ENCODE peak calls at places on chromosomes 11 and 22, in seven cellular contexts. S is HCT116, C is K562, R is H1, H is GM12878, Z is HepG2, P is SK-N-SH. X is an unnamed sample.

GRCh38 chr11:125315088-125315740 is 150.7 kb downstream of the PKNOX2 start:
- DNase-seq in Z (no peak), S (no peak), H (no peak), P (peak; percentile 60), R (no peak), C (no peak), X (no peak)

GRCh38 chr11:6610591-6610990 is 1.4 kb downstream of the TAF10 start:
- DNase-seq in Z (no peak), S (no peak), R (no peak), C (peak; percentile 46), H (no peak), P (no peak), X (no peak)

GRCh38 chr11:75428301-75428724 is 4.7 kb downstream of the KLHL35 start:
- DNase-seq in C (peak; percentile 75), H (no peak), S (no peak), Z (peak; percentile 85), R (no peak), P (peak; percentile 99), X (no peak)

GRCh38 chr11:69359735-69360470 is 65.9 kb downstream of the MYEOV start:
- DNase-seq in C (no peak), H (no peak), R (peak; percentile 16), Z (no peak), P (no peak), S (no peak), X (no peak)

GRCh38 chr11:44470849-44471248 is 94.6 kb upstream of the CD82 start:
- DNase-seq in H (no peak), Z (no peak), S (no peak), C (no peak), R (no peak), P (no peak), X (no peak)

GRCh38 chr11:124823512-124824376 is 23.5 kb upstream of the MSANTD2 start:
- DNase-seq in P (no peak), R (no peak), C (no peak), Z (no peak), S (no peak), H (no peak), X (no peak)

GRCh38 chr11:47161134-47161854 is 15.4 kb downstream of the ARFGAP2 start:
- DNase-seq in Z (peak; percentile 63), R (peak; percentile 90), P (peak; percentile 91), S (no peak), H (no peak), C (peak; percentile 82), X (peak; percentile 79)

GRCh38 chr11:121570453-121570852 is 117.7 kb upstream of the SORL1-AS1 start:
- DNase-seq in Z (no peak), C (no peak), S (no peak), P (no peak), H (no peak), R (no peak), X (no peak)

GRCh38 chr11:28566643-28567042 is 458.5 kb downstream of the METTL15 start:
- DNase-seq in C (peak; percentile 7), R (peak; percentile 50), H (no peak), S (peak; percentile 52), P (peak; percentile 1), Z (no peak), X (peak; percentile 11)

GRCh38 chr11:126637800-126638175 is 282.3 kb downstream of the ST3GAL4 start:
- DNase-seq in C (no peak), S (no peak), Z (no peak), H (no peak), P (no peak), R (no peak), X (no peak)

GRCh38 chr22:17120281-17120680 is 879 bp downstream of the TMEM121B start:
- DNase-seq in Z (no peak), C (peak; percentile 85), P (peak; percentile 71), R (peak; percentile 93), H (no peak), S (no peak), X (peak; percentile 63)

GRCh38 chr11:88701816-88702215 is 364.0 kb downstream of the GRM5 start:
- DNase-seq in C (no peak), Z (no peak), P (no peak), S (no peak), H (no peak), R (no peak), X (no peak)

GRCh38 chr11:68413591-68413999 is 47.0 kb upstream of the PPP6R3 start:
- DNase-seq in R (no peak), C (no peak), S (no peak), Z (no peak), H (no peak), P (no peak), X (no peak)

GRCh38 chr22:46969491-46969890 is 207.0 kb downstream of the TBC1D22A start:
- DNase-seq in R (no peak), Z (no peak), C (no peak), H (peak; percentile 69), S (no peak), P (no peak), X (no peak)

GRCh38 chr22:46079861-46080821 is 70.2 kb upstream of the PPARA start:
- DNase-seq in Z (no peak), C (no peak), S (no peak), H (no peak), R (no peak), P (peak; percentile 85), X (no peak)

GRCh38 chr11:1226226-1226961 is 3.5 kb downstream of the MUC5B start:
- DNase-seq in R (peak; percentile 62), S (no peak), Z (no peak), H (no peak), C (peak; percentile 42), P (peak; percentile 55), X (no peak)

GRCh38 chr22:42317691-42318547 is 47.5 kb upstream of the TCF20 start:
- DNase-seq in Z (no peak), H (no peak), S (no peak), P (peak; percentile 50), C (no peak), R (no peak), X (no peak)

GRCh38 chr22:49975543-49976389 is 15.2 kb downstream of the PIM3 start:
- DNase-seq in P (peak; percentile 55), H (no peak), R (peak; percentile 54), S (no peak), Z (no peak), C (peak; percentile 36), X (no peak)

DNA sequence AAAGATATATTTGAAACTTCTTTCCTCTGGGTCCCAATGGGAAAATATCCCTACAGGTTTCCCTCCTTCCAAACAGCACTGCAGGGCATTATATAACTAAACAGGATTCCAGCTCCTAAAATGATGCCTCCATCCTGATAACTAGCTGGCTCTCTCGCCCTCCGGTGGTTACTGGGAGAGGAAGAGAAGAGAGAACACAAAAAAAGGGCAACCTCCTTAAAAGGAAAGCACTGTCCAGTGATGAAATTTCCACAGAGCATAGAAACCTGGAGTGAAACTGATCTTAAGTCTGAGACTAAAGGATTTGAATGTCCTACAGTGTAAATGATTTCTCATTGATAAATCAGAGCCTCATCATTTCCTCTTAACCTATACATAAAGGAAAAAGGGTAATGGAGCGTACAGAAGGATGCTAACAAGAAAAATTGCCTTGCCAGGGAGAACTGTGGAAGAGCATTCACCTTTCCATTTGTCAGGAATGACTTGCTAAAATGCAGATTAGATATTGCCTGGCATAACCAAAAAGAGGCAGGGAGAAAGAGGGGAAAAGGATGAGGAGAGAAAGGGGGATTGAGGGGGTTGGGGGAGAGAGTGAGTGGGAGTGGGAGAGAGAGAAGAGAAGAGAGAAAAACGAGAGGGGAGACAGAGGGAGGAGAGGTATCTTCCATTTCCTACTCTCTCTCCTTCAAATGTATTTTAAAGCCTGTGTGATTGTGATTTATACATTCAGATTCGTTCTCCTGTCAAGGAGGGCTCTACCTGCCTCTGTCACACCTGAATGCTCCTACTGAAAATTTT is 121.4 kb downstream of the APOL5 start:
- DNase-seq in Z (peak; percentile 45), C (no peak), R (no peak), H (no peak), P (no peak), S (peak; percentile 24), X (peak; percentile 13)
- TF ChIP-seq YY1 in Z (no peak), C (no peak), R (no peak), H (no peak), P (no peak), S (peak; percentile 8), X (no peak)

DNA sequence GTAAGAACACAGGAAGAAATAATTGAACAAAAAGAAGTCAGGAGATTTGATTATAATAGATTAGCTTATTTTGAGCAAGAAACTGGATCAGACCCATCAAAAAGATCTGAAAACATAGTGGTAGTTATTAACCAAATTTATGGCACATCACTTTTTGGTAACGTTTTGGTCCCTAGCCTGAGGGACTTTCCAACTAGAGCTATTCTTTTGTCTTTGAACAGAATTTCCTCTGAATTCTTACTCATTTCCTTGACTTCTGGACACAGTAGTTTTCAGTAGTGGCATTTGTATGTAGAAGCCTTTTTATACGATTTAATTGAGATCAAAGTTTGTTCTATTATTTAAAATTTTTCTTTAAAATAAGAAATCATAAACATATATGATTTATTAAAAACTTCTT is 96.5 kb upstream of the PDGFD start:
- DNase-seq in P (no peak), S (no peak), R (no peak), Z (no peak), C (no peak), H (no peak), X (no peak)
- TF ChIP-seq YY1 in P (no peak), S (no peak), R (no peak), Z (no peak), C (no peak), H (no peak), X (no peak)

DNA sequence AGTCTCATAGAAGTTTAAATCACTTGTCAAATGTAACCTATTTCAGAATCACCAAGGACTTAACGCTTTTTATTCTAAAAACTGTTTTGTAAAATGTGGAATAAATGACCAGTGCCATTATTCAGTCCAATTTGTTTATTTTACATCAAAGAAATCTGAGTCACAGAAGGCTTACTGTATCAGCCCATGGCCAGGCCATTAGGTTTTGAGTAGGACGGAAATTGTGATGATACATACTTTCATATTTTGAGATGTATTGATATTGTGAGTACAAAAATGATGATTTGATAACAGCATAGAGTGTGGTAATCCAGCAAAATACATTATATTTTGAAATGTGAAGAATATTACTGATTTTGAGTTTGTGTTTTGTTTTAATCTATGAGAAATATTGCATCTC is 81.2 kb downstream of the PIWIL3 start:
- DNase-seq in Z (no peak), R (no peak), H (no peak), S (no peak), P (no peak), C (no peak), X (no peak)
- TF ChIP-seq YY1 in Z (no peak), R (no peak), H (no peak), S (no peak), P (no peak), C (no peak), X (no peak)

GRCh38 chr22:43753718-43754117 is 58.4 kb downstream of the EFCAB6 start:
- DNase-seq in H (no peak), P (no peak), S (no peak), C (no peak), Z (no peak), R (no peak), X (no peak)

GRCh38 chr22:43754176-43754575 is 57.9 kb downstream of the EFCAB6 start:
- DNase-seq in C (no peak), S (no peak), Z (no peak), P (no peak), R (no peak), H (no peak), X (no peak)

GRCh38 chr22:43749473-43749872 is 62.6 kb downstream of the EFCAB6 start:
- DNase-seq in R (no peak), C (no peak), P (no peak), Z (no peak), H (no peak), S (no peak), X (no peak)

GRCh38 chr22:43747877-43748276 is 64.2 kb downstream of the EFCAB6 start:
- DNase-seq in Z (no peak), H (no peak), S (no peak), C (no peak), P (no peak), R (no peak), X (no peak)

GRCh38 chr22:43750751-43751150 is 61.4 kb downstream of the EFCAB6 start:
- DNase-seq in Z (no peak), R (no peak), H (peak; percentile 32), C (no peak), S (no peak), P (no peak), X (no peak)
- TF ChIP-seq YY1 in Z (no peak), R (no peak), H (no peak), C (no peak), S (no peak), P (no peak), X (no peak)

X was measured in NT2/D1.